ENCODE peak calls at places on chromosome 7, in nine cellular contexts. S is IMR-90, V is breast epithelium, L is GM10248, B is neural progenitor cell, G is neural crest cell, M is AG04450, P is NB4, H is cardiac muscle cell. Z is an unnamed sample.

GRCh38 chr7:1794888-1795542 is 124.9 kb downstream of the ELFN1 start:
- DNase-seq in L (no peak), G (no peak), M (no peak), P (peak), H (no peak), V (no peak), S (no peak), B (no peak), Z (no peak)

GRCh38 chr7:128221929-128222403 is 19.1 kb upstream of the LEP start:
- DNase-seq in H (peak), M (no peak), B (no peak), G (no peak), L (no peak), P (peak), S (peak), V (no peak), Z (no peak)

GRCh38 chr7:151514461-151515396 is 5.0 kb downstream of the RHEB start:
- DNase-seq in V (no peak), M (no peak), B (no peak), S (no peak), L (no peak), P (no peak), H (no peak), G (no peak), Z (no peak)

GRCh38 chr7:30984359-30985107 is 20.8 kb downstream of the GHRHR start:
- DNase-seq in G (no peak), M (no peak), L (no peak), H (peak), S (no peak), P (peak), B (peak), V (no peak), Z (no peak)

GRCh38 chr7:155202106-155202871 is 95.4 kb upstream of the INSIG1 start:
- DNase-seq in S (no peak), V (no peak), H (no peak), M (no peak), L (no peak), P (peak), B (no peak), G (no peak), Z (no peak)

GRCh38 chr7:14754631-14755030 is 147.9 kb downstream of the DGKB start:
- DNase-seq in G (no peak), B (no peak), L (no peak), P (no peak), H (peak), S (peak), M (peak), V (no peak), Z (no peak)

GRCh38 chr7:19560111-19560883 is 148.5 kb downstream of the POLR1F start:
- DNase-seq in P (no peak), G (no peak), S (no peak), V (no peak), H (peak), B (no peak), L (no peak), M (no peak), Z (no peak)

GRCh38 chr7:82194011-82194410 is 249.6 kb downstream of the CACNA2D1 start:
- DNase-seq in B (no peak), M (no peak), L (no peak), V (no peak), P (peak), H (peak), S (peak), G (no peak), Z (no peak)

GRCh38 chr7:20193242-20193777 is 23.9 kb downstream of the MACC1 start:
- DNase-seq in H (no peak), M (peak), L (peak), B (no peak), S (peak), P (no peak), G (no peak), V (no peak), Z (no peak)

GRCh38 chr7:74233655-74234280 is 20.4 kb downstream of the RFC2 start:
- DNase-seq in L (no peak), B (no peak), P (peak), V (no peak), M (peak), S (peak), H (peak), G (no peak), Z (no peak)

GRCh38 chr7:33881316-33881715 is 24.0 kb upstream of the BMPER start:
- DNase-seq in L (no peak), B (no peak), G (no peak), V (no peak), H (no peak), S (no peak), M (no peak), P (no peak), Z (no peak)

GRCh38 chr7:83119496-83119895 is 43.2 kb downstream of the PCLO start:
- DNase-seq in G (no peak), V (no peak), S (no peak), L (no peak), M (no peak), B (no peak), H (no peak), P (no peak), Z (no peak)

GRCh38 chr7:128941946-128942526 is 4.3 kb downstream of the IRF5 start:
- DNase-seq in P (no peak), H (no peak), S (no peak), L (no peak), V (no peak), G (no peak), M (no peak), B (no peak), Z (no peak)

GRCh38 chr7:121579639-121580038 is 183.5 kb upstream of the FAM3C start:
- DNase-seq in L (no peak), S (no peak), G (no peak), V (no peak), P (no peak), M (no peak), B (no peak), H (no peak), Z (no peak)

GRCh38 chr7:148856891-148857290 is 27.2 kb downstream of the EZH2 start:
- DNase-seq in M (no peak), B (no peak), L (peak), G (no peak), S (peak), H (peak), P (peak), V (no peak), Z (no peak)

GRCh38 chr7:117458977-117459583 is 20.7 kb upstream of the CFTR start:
- DNase-seq in B (peak), G (no peak), M (no peak), V (no peak), S (peak), H (peak), P (peak), L (peak), Z (no peak)

GRCh38 chr7:1858435-1859265 is 188.6 kb downstream of the ELFN1 start:
- DNase-seq in M (no peak), H (no peak), B (no peak), G (no peak), S (no peak), V (no peak), P (no peak), L (no peak), Z (no peak)

GRCh38 chr7:151082151-151083070 is 882 bp downstream of the TMUB1 start:
- DNase-seq in M (no peak), L (no peak), G (no peak), P (no peak), S (no peak), H (no peak), V (no peak), B (no peak), Z (no peak)

GRCh38 chr7:151675521-151675920 is 155.8 kb upstream of the RHEB start:
- DNase-seq in H (no peak), P (no peak), V (no peak), S (no peak), B (no peak), L (no peak), G (no peak), M (no peak), Z (no peak)

GRCh38 chr7:31076051-31076450 is 23.9 kb downstream of the ADCYAP1R1 start:
- DNase-seq in P (no peak), B (no peak), V (no peak), M (no peak), S (no peak), G (no peak), L (no peak), H (no peak), Z (no peak)

DNA sequence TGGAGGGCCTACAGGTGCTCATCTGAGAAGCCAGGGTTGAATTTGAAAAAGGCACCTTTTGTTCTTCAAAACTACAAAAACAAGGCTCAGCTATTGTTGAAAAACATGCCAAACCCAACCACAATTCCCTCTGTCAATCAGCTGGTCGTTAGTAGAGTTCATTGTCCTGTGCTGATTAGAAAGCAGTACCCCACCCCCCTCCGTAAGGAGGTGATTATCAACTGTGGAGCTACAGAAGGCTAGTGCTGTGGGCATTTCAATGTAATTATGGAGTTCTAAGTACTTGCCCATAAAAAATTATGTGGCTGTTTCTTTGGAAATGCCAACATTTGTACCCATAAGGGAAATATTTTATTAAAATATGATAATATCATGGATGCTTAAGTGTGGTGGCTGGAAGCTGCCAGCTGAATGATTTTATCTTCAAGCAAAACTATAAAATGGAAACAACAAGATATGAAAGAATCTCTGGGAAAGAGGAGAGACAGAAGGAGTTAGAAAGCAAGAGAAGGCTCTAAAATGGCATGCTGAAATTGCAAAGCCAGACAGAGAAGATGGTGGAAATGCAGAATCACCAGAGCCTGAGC is 179.6 kb upstream of the LRGUK start:
- DNase-seq in B (no peak), P (no peak), H (no peak), S (no peak), L (no peak), G (no peak), V (no peak), M (no peak), Z (no peak)
- TF ChIP-seq CTCF in B (no peak), P (no peak), H (no peak), S (no peak), L (no peak), G (no peak), V (no peak), M (no peak), Z (no peak)

GRCh38 chr7:5470167-5470532 is 46.5 kb upstream of the TNRC18 start:
- DNase-seq in M (no peak), G (no peak), B (no peak), S (no peak), H (no peak), L (no peak), V (no peak), P (no peak), Z (no peak)
- TF ChIP-seq CTCF in M (no peak), G (no peak), B (no peak), S (no peak), H (no peak), L (no peak), V (no peak), P (peak), Z (no peak)

DNA sequence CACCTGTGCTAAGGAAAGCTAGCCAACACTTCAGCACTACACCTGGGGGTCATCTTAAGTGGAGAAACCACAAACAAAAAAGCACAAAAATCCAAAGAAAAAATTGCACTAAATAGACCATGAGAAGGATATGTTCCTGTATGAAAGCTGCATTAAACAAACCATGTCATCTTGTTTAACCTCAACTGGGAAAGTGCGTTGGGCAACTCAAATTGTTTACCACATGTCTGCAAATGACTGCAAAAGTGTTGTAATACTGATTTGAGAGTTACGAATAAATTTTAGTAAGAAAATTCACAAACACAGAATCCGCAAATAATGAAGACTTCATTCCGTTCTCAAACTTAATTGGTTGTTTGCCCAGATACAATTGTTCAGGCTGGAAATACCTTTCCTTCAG is 111.9 kb upstream of the EGFR start:
- DNase-seq in B (no peak), S (peak), G (no peak), L (no peak), M (no peak), H (no peak), P (no peak), V (no peak), Z (no peak)
- TF ChIP-seq CTCF in B (no peak), S (no peak), G (no peak), L (no peak), M (no peak), H (no peak), P (no peak), V (no peak), Z (no peak)

GRCh38 chr7:106737202-106737562 is 76.2 kb upstream of the CCDC71L start:
- DNase-seq in M (no peak), H (peak), G (no peak), B (no peak), L (no peak), V (no peak), P (peak), S (peak), Z (no peak)
- TF ChIP-seq CTCF in M (peak), H (peak), G (peak), B (peak), L (peak), V (no peak), P (no peak), S (peak), Z (no peak)

DNA sequence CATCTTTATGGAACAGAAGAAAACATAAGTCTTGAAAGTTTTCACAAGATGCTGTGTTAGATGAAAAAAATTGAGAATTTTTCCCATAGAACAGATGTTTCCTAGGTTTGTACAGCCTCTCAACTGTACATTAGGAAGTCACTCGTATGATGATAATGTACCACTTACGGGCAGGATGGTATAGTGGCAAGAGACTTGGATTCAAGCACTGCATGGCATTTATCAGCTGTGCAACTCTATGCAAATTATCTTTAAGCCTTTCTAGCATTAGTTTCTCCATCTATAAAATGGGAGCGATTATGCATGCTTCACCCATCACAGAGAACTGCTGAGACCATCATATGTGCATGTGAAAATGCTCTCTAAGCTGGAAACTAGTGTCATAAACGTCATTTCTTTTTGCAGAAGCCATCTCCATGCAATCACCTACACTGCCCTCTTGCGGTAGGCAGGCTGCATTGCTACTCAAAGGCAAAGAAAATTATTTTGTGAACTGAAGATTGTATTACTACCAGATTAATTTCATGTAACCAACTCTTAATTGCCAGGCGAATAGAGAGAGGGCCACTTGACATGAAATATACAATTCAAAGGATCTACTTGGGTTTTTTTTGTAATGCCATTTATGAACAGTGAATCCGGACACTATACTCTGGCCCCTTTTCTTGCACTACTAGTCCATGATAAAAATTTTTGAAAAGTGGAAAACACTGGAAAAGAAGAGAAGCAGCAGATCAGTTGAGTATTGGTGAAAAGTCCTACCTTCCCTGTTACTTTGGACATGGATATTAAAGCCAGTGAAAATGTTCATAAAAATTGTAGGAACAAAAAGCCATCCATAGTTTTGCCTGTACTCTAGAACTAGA is 102.3 kb downstream of the JAZF1 start:
- DNase-seq in G (peak), L (peak), M (no peak), V (no peak), B (peak), H (peak), P (peak), S (peak), Z (peak)
- TF ChIP-seq CTCF in G (peak), L (peak), M (peak), V (peak), B (peak), H (peak), P (peak), S (peak), Z (peak)

DNA sequence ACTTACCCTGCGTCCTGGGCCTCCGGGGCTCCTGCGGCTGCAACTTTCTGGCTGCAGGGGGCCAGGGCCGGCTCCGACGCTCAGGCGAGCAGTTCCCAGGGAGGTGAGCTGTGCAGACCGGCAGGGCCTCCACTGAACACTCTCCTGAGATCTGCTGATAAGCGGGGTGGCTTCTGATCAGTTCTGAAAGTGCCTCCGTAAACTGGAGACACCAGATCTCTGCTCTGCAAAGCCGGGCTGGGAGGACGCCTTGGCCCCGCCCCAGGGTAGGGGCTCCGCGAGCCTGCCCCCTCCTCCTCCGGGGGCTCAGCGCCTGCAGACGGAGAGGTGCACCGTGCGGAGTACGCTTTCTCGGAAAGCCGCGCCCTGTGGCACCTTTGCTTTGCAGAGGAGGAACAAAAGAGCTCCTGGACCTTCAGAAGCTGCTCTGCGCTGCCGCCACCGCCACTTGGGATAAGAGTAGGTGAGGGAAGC is 141.3 kb upstream of the VKORC1L1 start:
- DNase-seq in P (no peak), S (no peak), V (no peak), B (peak), M (no peak), L (peak), G (peak), H (peak), Z (peak)
- TF ChIP-seq CTCF in P (no peak), S (no peak), V (no peak), B (peak), M (peak), L (no peak), G (peak), H (peak), Z (no peak)

GRCh38 chr7:78487464-78487863 is 688.9 kb downstream of the PHTF2 start:
- DNase-seq in L (no peak), P (no peak), H (no peak), G (no peak), M (no peak), S (no peak), B (no peak), V (no peak), Z (no peak)
- TF ChIP-seq CTCF in L (no peak), P (no peak), H (no peak), G (no peak), M (no peak), S (no peak), B (no peak), V (no peak), Z (no peak)